ENCODE peak calls at places on chromosomes 12 and 14, in nine cellular contexts. T, Z, R, B, C, S, V, N and G are unnamed samples.

GRCh38 chr12:6461401-6462233 is 8.9 kb downstream of the VAMP1 start:
- DNase-seq in N (no peak), R (no peak), S (no peak), V (peak; percentile 87), B (peak; percentile 52), Z (peak; percentile 84), T (no peak), C (no peak), G (no peak)

GRCh38 chr14:104148433-104149277 is 10.3 kb downstream of the KIF26A start:
- DNase-seq in S (no peak), R (no peak), V (no peak), N (no peak), B (no peak), C (no peak), T (no peak), Z (peak; percentile 7), G (no peak)

GRCh38 chr12:114220311-114220710 is 185.6 kb downstream of the TBX5 start:
- DNase-seq in R (no peak), N (no peak), S (peak; percentile 29), C (no peak), Z (no peak), B (no peak), T (no peak), V (no peak), G (no peak)

GRCh38 chr12:17028348-17028747 is 422.4 kb upstream of the LMO3 start:
- DNase-seq in Z (no peak), B (no peak), S (peak; percentile 9), C (no peak), V (no peak), T (no peak), N (no peak), R (peak; percentile 15), G (no peak)

GRCh38 chr12:124588689-124589318 is 21.4 kb upstream of the NCOR2 start:
- DNase-seq in T (peak; percentile 87), S (no peak), R (peak; percentile 58), B (peak; percentile 68), V (no peak), N (no peak), Z (peak; percentile 74), C (no peak), G (no peak)

GRCh38 chr14:88189840-88190191 is 133.3 kb downstream of the KCNK10 start:
- DNase-seq in S (no peak), V (no peak), N (no peak), B (no peak), C (no peak), T (no peak), Z (no peak), R (no peak), G (no peak)

GRCh38 chr12:53036802-53037201 is 13.1 kb upstream of the TNS2 start:
- DNase-seq in C (no peak), Z (no peak), T (no peak), B (no peak), N (no peak), V (no peak), R (no peak), S (no peak), G (no peak)

GRCh38 chr12:32115404-32116104 is 8.9 kb downstream of the BICD1 start:
- DNase-seq in V (no peak), S (no peak), R (peak; percentile 96), C (peak; percentile 87), T (peak; percentile 99), B (peak; percentile 56), N (no peak), Z (peak; percentile 93), G (no peak)

GRCh38 chr14:100677925-100678765 is 48.5 kb upstream of the DLK1 start:
- DNase-seq in V (no peak), B (peak; percentile 53), C (no peak), S (peak; percentile 70), N (no peak), Z (no peak), R (no peak), T (peak; percentile 69), G (no peak)

GRCh38 chr14:50874842-50875241 is 3.0 kb downstream of the ABHD12B start:
- DNase-seq in S (no peak), V (no peak), B (no peak), C (no peak), R (peak; percentile 57), T (no peak), Z (no peak), N (peak; percentile 79), G (no peak)

GRCh38 chr12:91099373-91099772 is 11.9 kb downstream of the LUM start:
- DNase-seq in R (peak; percentile 8), T (no peak), S (no peak), C (no peak), N (no peak), Z (no peak), B (no peak), V (no peak), G (no peak)

GRCh38 chr12:92582466-92582865 is 120.3 kb upstream of the PLEKHG7 start:
- DNase-seq in Z (no peak), R (no peak), V (no peak), S (no peak), T (no peak), N (no peak), B (no peak), C (no peak), G (no peak)

GRCh38 chr12:117189725-117190209 is 503 bp downstream of the FBXO21 start:
- DNase-seq in C (peak; percentile 75), R (peak; percentile 36), N (peak; percentile 24), S (peak; percentile 65), B (peak; percentile 25), Z (peak; percentile 56), T (peak; percentile 35), V (no peak), G (no peak)

GRCh38 chr14:76917759-76918175 is 91.6 kb downstream of the LRRC74A start:
- DNase-seq in T (peak; percentile 21), B (peak; percentile 40), Z (no peak), R (no peak), V (no peak), N (no peak), C (no peak), S (no peak), G (no peak)

GRCh38 chr14:49962616-49963015 is 69.7 kb downstream of the ARF6 start:
- DNase-seq in S (no peak), R (peak; percentile 97), B (peak; percentile 43), T (peak; percentile 44), V (no peak), N (no peak), C (no peak), Z (no peak), G (no peak)

GRCh38 chr12:5102806-5103205 is 59.1 kb downstream of the KCNA5 start:
- DNase-seq in C (no peak), S (no peak), B (no peak), R (no peak), V (no peak), Z (no peak), N (no peak), T (no peak), G (no peak)

GRCh38 chr12:40336573-40337199 is 111.9 kb downstream of the LRRK2 start:
- DNase-seq in Z (no peak), S (no peak), T (peak; percentile 4), R (peak; percentile 41), C (no peak), N (peak; percentile 2), V (peak; percentile 34), B (no peak), G (no peak)

GRCh38 chr12:78209851-78210493 is 379.3 kb downstream of the NAV3 start:
- DNase-seq in R (no peak), Z (peak; percentile 42), N (no peak), S (no peak), T (peak; percentile 34), V (no peak), C (no peak), B (peak; percentile 71), G (no peak)

GRCh38 chr14:91873476-91874265 is 6.3 kb upstream of the TC2N start:
- DNase-seq in R (peak; percentile 53), B (no peak), N (no peak), C (no peak), V (no peak), S (no peak), T (peak; percentile 46), Z (no peak), G (no peak)

GRCh38 chr12:50195832-50196231 is 28.7 kb upstream of the CERS5 start:
- DNase-seq in B (no peak), R (peak; percentile 49), C (no peak), S (no peak), Z (no peak), T (no peak), N (no peak), V (no peak), G (no peak)

DNA sequence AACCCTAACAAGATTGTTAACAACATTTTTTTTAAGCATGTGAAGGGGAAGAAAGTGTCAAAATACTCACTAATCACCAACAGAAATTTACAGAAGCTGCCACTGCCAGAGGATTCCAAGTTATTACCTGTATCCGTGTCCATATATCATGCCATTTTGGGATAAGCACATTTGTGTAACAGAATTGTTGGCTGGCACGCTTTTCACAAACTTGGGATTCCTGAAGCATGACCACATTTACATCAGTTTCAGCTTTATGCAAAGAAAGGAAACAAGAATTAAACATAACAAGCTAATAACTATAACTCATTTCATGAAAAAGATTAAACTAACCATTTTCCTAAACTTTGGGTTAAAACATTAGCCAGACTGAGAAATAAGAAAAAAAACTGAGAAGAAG is 5.9 kb downstream of the NEMP1 start:
- DNase-seq in V (no peak), R (no peak), T (peak; percentile 50), B (no peak), C (no peak), Z (no peak), N (no peak), S (no peak), G (no peak)
- H3K27ac ChIP-seq in V (no peak overlapping the region), R (no peak overlapping the region), T (no peak overlapping the region), B (no peak overlapping the region), C (peak overlapping the region; percentile 49), Z (no peak overlapping the region), N (no peak overlapping the region), S (no peak overlapping the region), G (no peak overlapping the region)

GRCh38 chr12:105084251-105085250 is at the start of gene ALDH1L2:
- DNase-seq in V (peak; percentile 77), C (peak; percentile 88), Z (peak; percentile 91), S (peak; percentile 93), B (peak; percentile 62), N (peak; percentile 15), R (peak; percentile 82), T (peak; percentile 89), G (no peak)
- H3K4me3 ChIP-seq in V (peak within 1 kb of the TSS; percentile 85), C (peak within 1 kb of the TSS; percentile 59), Z (peak within 1 kb of the TSS; percentile 60), S (peak within 1 kb of the TSS; percentile 67), B (peak within 1 kb of the TSS; percentile 65), N (peak within 1 kb of the TSS; percentile 41), R (peak within 1 kb of the TSS; percentile 66), T (peak within 1 kb of the TSS; percentile 80), G (peak within 1 kb of the TSS; percentile 31)

DNA sequence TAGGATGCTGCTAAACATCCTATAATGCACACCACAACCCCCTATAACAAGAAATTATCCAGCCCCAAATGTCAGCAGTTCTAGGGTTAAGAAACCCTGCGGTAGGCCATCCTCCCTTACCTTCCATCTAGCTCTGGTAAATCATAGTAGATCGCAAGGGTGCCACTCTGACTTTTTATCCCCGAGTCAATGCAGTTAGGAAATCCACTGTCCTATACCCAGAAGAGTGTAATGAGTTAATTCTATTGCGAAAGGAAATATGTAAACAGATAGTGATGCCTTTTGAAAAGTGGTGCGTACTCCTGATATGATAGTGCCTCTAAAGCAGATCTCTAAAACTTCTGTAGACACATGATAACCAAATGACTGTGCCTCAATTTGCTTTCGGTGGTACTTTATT is 29.8 kb downstream of the SCFD1 start:
- DNase-seq in C (no peak), V (no peak), B (no peak), S (no peak), T (no peak), Z (no peak), N (no peak), R (no peak), G (no peak)
- H3K27ac ChIP-seq in C (no peak overlapping the region), V (no peak overlapping the region), B (no peak overlapping the region), S (no peak overlapping the region), T (no peak overlapping the region), Z (no peak overlapping the region), N (no peak overlapping the region), R (no peak overlapping the region), G (no peak overlapping the region)

GRCh38 chr12:121095544-121096198 is 37.0 kb upstream of the P2RX7 start:
- DNase-seq in B (peak; percentile 67), Z (peak; percentile 83), S (peak; percentile 86), V (peak; percentile 7), C (peak; percentile 88), N (peak; percentile 25), T (peak; percentile 25), R (peak; percentile 69), G (peak; percentile 57)
- H3K4me3 ChIP-seq in B (peak overlapping the region; percentile 55), Z (no peak overlapping the region), S (peak overlapping the region; percentile 38), V (peak overlapping the region; percentile 37), C (peak overlapping the region; percentile 36), N (no peak overlapping the region), T (peak overlapping the region; percentile 42), R (peak overlapping the region; percentile 66), G (peak overlapping the region; percentile 10)